ENCODE peak calls at places on chromosomes 3 and 15, in four cellular contexts. W is caudate nucleus, F is ELF-1, J is breast epithelium. D is an unnamed sample.

GRCh38 chr3:9503283-9503682 is 50.3 kb downstream of the LHFPL4 start:
- DNase-seq in W (no peak), F (peak), J (peak), D (peak)

GRCh38 chr3:105448338-105448982 is 81.8 kb downstream of the ALCAM start:
- DNase-seq in W (peak), F (peak), J (no peak), D (no peak)

GRCh38 chr15:60507596-60508424 is 28.9 kb upstream of the ICE2 start:
- DNase-seq in W (no peak), F (peak), J (peak), D (peak)

GRCh38 chr15:65824941-65825544 is 33.0 kb upstream of the DENND4A start:
- DNase-seq in W (no peak), F (no peak), J (peak), D (peak)

GRCh38 chr3:65752636-65753035 is 286.1 kb downstream of the MAGI1 start:
- DNase-seq in W (no peak), F (no peak), J (no peak), D (no peak)

GRCh38 chr15:60935130-60935529 is 294.0 kb downstream of the RORA start:
- DNase-seq in W (no peak), F (no peak), J (no peak), D (no peak)

GRCh38 chr15:98076021-98076816 is 115.7 kb downstream of the ARRDC4 start:
- DNase-seq in W (no peak), F (peak), J (no peak), D (no peak)

GRCh38 chr15:96107922-96108321 is 222.6 kb upstream of the NR2F2 start:
- DNase-seq in W (no peak), F (no peak), J (no peak), D (no peak)

GRCh38 chr15:31974855-31975421 is 55.4 kb upstream of the CHRNA7 start:
- DNase-seq in W (no peak), F (peak), J (no peak), D (no peak)

D was measured in mammary epithelial cell.